ENCODE peak calls at places on chromosomes 11 and 22, in five cellular contexts. Z is activated T-cell treated with anti-CD3 and anti-CD28 coated beads for 1 hour; V is stimulated activated CD4-positive, alpha-beta T cell treated with anti-CD3 and anti-CD28 coated beads, Interleukin-2, amount 100 ng/mL, for 24 hours; K is left colon; E is HepG2. S is an unnamed sample.

GRCh38 chr11:104163100-104164027 is 583 bp downstream of the PDGFD start:
- DNase-seq in Z (no peak), V (no peak), K (peak), E (no peak), S (no peak)

GRCh38 chr11:12087075-12087775 is 23.2 kb upstream of the MICAL2 start:
- DNase-seq in Z (peak), V (no peak), K (peak), E (no peak), S (peak)

GRCh38 chr22:36971305-36971704 is 47.9 kb downstream of the TST start:
- DNase-seq in Z (no peak), V (no peak), K (no peak), E (no peak), S (no peak)

GRCh38 chr22:29315286-29316195 is at the start of gene RASL10A:
- DNase-seq in Z (no peak), V (no peak), K (peak), E (no peak), S (no peak)

GRCh38 chr11:112844530-112844929 is 116.7 kb upstream of the NCAM1 start:
- DNase-seq in Z (no peak), V (no peak), K (no peak), E (no peak), S (no peak)

GRCh38 chr11:34480339-34480738 is 33.3 kb downstream of the ELF5 start:
- DNase-seq in Z (no peak), V (no peak), K (no peak), E (no peak), S (no peak)

GRCh38 chr11:102783016-102783415 is 2.6 kb upstream of the MMP10 start:
- DNase-seq in Z (no peak), V (no peak), K (no peak), E (no peak), S (no peak)

GRCh38 chr11:14418801-14419417 is 59.9 kb upstream of the RRAS2 start:
- DNase-seq in Z (no peak), V (no peak), K (no peak), E (peak), S (peak)

GRCh38 chr11:71179877-71180276 is 72.5 kb downstream of the SHANK2 start:
- DNase-seq in Z (no peak), V (no peak), K (peak), E (peak), S (no peak)

GRCh38 chr11:92569717-92570116 is 345.1 kb downstream of the FAT3 start:
- DNase-seq in Z (no peak), V (no peak), K (no peak), E (no peak), S (no peak)

GRCh38 chr11:69312418-69313399 is 18.8 kb downstream of the MYEOV start:
- DNase-seq in Z (no peak), V (no peak), K (no peak), E (no peak), S (no peak)

GRCh38 chr22:24125942-24126341 is 55.3 kb upstream of the SUSD2 start:
- DNase-seq in Z (no peak), V (no peak), K (no peak), E (no peak), S (no peak)

GRCh38 chr11:95005642-95006041 is 19.4 kb upstream of the KDM4E start:
- DNase-seq in Z (no peak), V (no peak), K (no peak), E (no peak), S (no peak)

GRCh38 chr11:110497204-110497987 is 67.6 kb downstream of the FDX1 start:
- DNase-seq in Z (no peak), V (no peak), K (no peak), E (no peak), S (no peak)

GRCh38 chr11:3146612-3147256 is 18.4 kb downstream of the OSBPL5 start:
- DNase-seq in Z (no peak), V (no peak), K (no peak), E (no peak), S (no peak)

GRCh38 chr11:124470516-124471231 is 25.2 kb upstream of the OR8B8 start:
- DNase-seq in Z (no peak), V (no peak), K (no peak), E (no peak), S (no peak)

GRCh38 chr22:46542011-46542985 is 4.9 kb upstream of the CELSR1 start:
- DNase-seq in Z (peak), V (peak), K (peak), E (peak), S (peak)

GRCh38 chr11:119486691-119487259 is 63.8 kb upstream of the THY1 start:
- DNase-seq in Z (no peak), V (no peak), K (no peak), E (no peak), S (no peak)